ENCODE peak calls at places on chromosomes 16 and 17, in eight cellular contexts. R is right lobe of liver, G is cardiac muscle cell, O is upper lobe of right lung, X is PC-9, T is lung, N is DND-41, I is IMR-90. C is an unnamed sample. For H3K9me3 and H3K4me1, the result is how much of the 10 kb centered on the place peaks cover.

GRCh38 chr16:30395992-30396560 is 856 bp downstream of the ZNF48 start:
- DNase-seq in R (no peak), O (no peak), N (no peak), I (no peak), X (no peak), G (peak), T (no peak), C (no peak)

GRCh38 chr17:71987634-71988033 is 133.2 kb upstream of the SOX9 start:
- DNase-seq in G (no peak), X (peak), T (no peak), R (no peak), I (peak), O (no peak), N (no peak), C (no peak)

GRCh38 chr16:55116165-55116894 is 185.7 kb downstream of the IRX5 start:
- DNase-seq in G (no peak), N (no peak), R (no peak), T (no peak), O (no peak), X (no peak), I (peak), C (no peak)

GRCh38 chr16:12456355-12456754 is 347.3 kb downstream of the CPPED1 start:
- DNase-seq in G (no peak), N (no peak), X (no peak), R (no peak), I (no peak), T (no peak), O (no peak), C (no peak)

GRCh38 chr17:76405607-76405966 is 21.2 kb downstream of the SPHK1 start:
- DNase-seq in R (no peak), X (no peak), O (no peak), T (no peak), G (no peak), N (no peak), I (no peak), C (peak)

GRCh38 chr17:19382581-19383444 is 4.2 kb downstream of the MFAP4 start:
- DNase-seq in N (no peak), G (peak), I (no peak), T (no peak), O (no peak), X (no peak), R (no peak), C (no peak)

GRCh38 chr17:6608321-6608720 is 32.2 kb downstream of the KIAA0753 start:
- DNase-seq in G (no peak), T (no peak), X (peak), O (no peak), R (no peak), N (no peak), I (peak), C (no peak)

GRCh38 chr17:48623583-48623982 is 2.6 kb downstream of the HOXB9 start:
- DNase-seq in I (no peak), X (no peak), O (no peak), R (no peak), G (no peak), T (no peak), N (no peak), C (no peak)

GRCh38 chr17:9274119-9274445 is 252.8 kb downstream of the NTN1 start:
- DNase-seq in G (no peak), I (no peak), R (no peak), T (no peak), O (no peak), N (no peak), X (no peak), C (no peak)

GRCh38 chr16:47461598-47462266 is 601 bp downstream of the PHKB start:
- DNase-seq in N (peak), O (no peak), G (peak), T (peak), X (peak), I (peak), R (no peak), C (no peak)

GRCh38 chr17:58319181-58320162 is 9.1 kb downstream of the TSPOAP1 start:
- DNase-seq in O (peak), X (no peak), I (no peak), R (peak), T (no peak), N (no peak), G (no peak), C (peak)

GRCh38 chr16:71479420-71479819 is 9.7 kb downstream of the ZNF19 start:
- DNase-seq in G (peak), X (no peak), N (peak), O (no peak), R (no peak), I (peak), T (no peak), C (no peak)

GRCh38 chr16:48334325-48334724 is 50.9 kb downstream of the SIAH1 start:
- DNase-seq in O (no peak), T (no peak), R (no peak), X (no peak), N (no peak), I (no peak), G (no peak), C (no peak)

GRCh38 chr17:75367312-75367711 is 38.2 kb downstream of the GRB2 start:
- DNase-seq in T (no peak), X (peak), R (no peak), N (no peak), O (no peak), I (peak), G (no peak), C (no peak)

GRCh38 chr17:30443721-30444120 is 33.5 kb upstream of the GOSR1 start:
- DNase-seq in I (no peak), O (no peak), R (no peak), X (no peak), T (no peak), N (no peak), G (no peak), C (no peak)

GRCh38 chr17:80104321-80104955 is 3.1 kb downstream of the GAA start:
- DNase-seq in T (no peak), N (no peak), X (no peak), I (no peak), R (peak), G (peak), O (no peak), C (peak)

GRCh38 chr16:58451263-58451662 is 48.7 kb upstream of the NDRG4 start:
- DNase-seq in R (no peak), O (no peak), T (no peak), I (no peak), N (no peak), G (no peak), X (no peak), C (no peak)

GRCh38 chr17:10739341-10739905 is 9.6 kb upstream of the TMEM220 start:
- DNase-seq in R (no peak), I (no peak), X (no peak), N (no peak), G (no peak), O (no peak), T (no peak), C (no peak)

GRCh38 chr16:88298166-88298881 is 84.4 kb upstream of the ZNF469 start:
- DNase-seq in N (no peak), T (no peak), R (peak), O (no peak), G (peak), I (peak), X (no peak), C (peak)

GRCh38 chr16:31216552-31217530 is at the start of gene PYDC1:
- DNase-seq in G (no peak), R (peak), I (no peak), O (no peak), X (no peak), T (no peak), N (no peak), C (no peak)

GRCh38 chr17:30550512-30551273 is 73.5 kb downstream of the GOSR1 start:
- DNase-seq in G (peak), N (peak), I (peak), T (no peak), O (no peak), R (no peak), X (peak), C (no peak)

GRCh38 chr16:81480856-81481821 is 36.5 kb downstream of the CMIP start:
- DNase-seq in X (no peak), R (peak), O (peak), N (no peak), T (peak), I (peak), G (peak), C (peak)

GRCh38 chr17:60077672-60078519 is 825 bp downstream of the HEATR6 start:
- DNase-seq in G (peak), R (no peak), O (no peak), X (no peak), N (no peak), I (no peak), T (no peak), C (no peak)

GRCh38 chr16:73124097-73124652 is 76.2 kb upstream of the ZFHX3 start:
- DNase-seq in N (no peak), O (no peak), I (peak), X (no peak), R (no peak), G (peak), T (no peak), C (no peak)

GRCh38 chr16:24499193-24499814 is 40.1 kb upstream of the RBBP6 start:
- DNase-seq in G (peak), T (no peak), I (peak), O (peak), N (peak), R (no peak), X (no peak), C (no peak)

GRCh38 chr16:85924675-85925074 is 25.7 kb downstream of the IRF8 start:
- DNase-seq in O (no peak), G (peak), I (no peak), R (peak), T (no peak), X (no peak), N (no peak), C (no peak)

GRCh38 chr17:11372692-11373091 is 131.7 kb downstream of the SHISA6 start:
- DNase-seq in G (no peak), T (no peak), R (no peak), O (no peak), N (no peak), X (no peak), I (no peak), C (no peak)

GRCh38 chr16:84190731-84191388 is at the start of gene ADAD2:
- DNase-seq in O (no peak), G (no peak), N (peak), R (no peak), T (no peak), X (no peak), I (no peak), C (no peak)

GRCh38 chr16:10036951-10037350 is 145.3 kb downstream of the GRIN2A start:
- DNase-seq in G (no peak), X (no peak), T (no peak), R (no peak), N (no peak), I (no peak), O (no peak), C (no peak)

GRCh38 chr17:64128787-64129514 is 993 bp downstream of the ERN1 start:
- DNase-seq in T (no peak), O (no peak), R (no peak), N (peak), X (no peak), I (no peak), G (peak), C (no peak)

GRCh38 chr17:83007504-83008475 is 71.6 kb upstream of the METRNL start:
- DNase-seq in O (no peak), T (no peak), G (no peak), X (no peak), I (no peak), N (no peak), R (no peak), C (no peak)

GRCh38 chr17:2354311-2354710 is 17.0 kb downstream of the SGSM2 start:
- DNase-seq in T (no peak), I (no peak), X (no peak), O (no peak), N (no peak), R (no peak), G (no peak), C (no peak)

GRCh38 chr16:11029948-11030347 is 85.6 kb downstream of the CLEC16A start:
- DNase-seq in T (no peak), N (no peak), O (no peak), R (no peak), I (peak), G (peak), X (no peak), C (no peak)

GRCh38 chr17:5800646-5801045 is 216.3 kb upstream of the NLRP1 start:
- DNase-seq in I (no peak), G (no peak), T (no peak), R (no peak), O (no peak), N (no peak), X (no peak), C (no peak)

GRCh38 chr17:70365098-70365583 is 195.8 kb downstream of the KCNJ2 start:
- DNase-seq in I (peak), T (no peak), R (no peak), X (no peak), O (no peak), N (no peak), G (peak), C (no peak)

GRCh38 chr16:77211880-77212735 is 12.9 kb downstream of the SYCE1L start:
- DNase-seq in O (peak), R (peak), N (no peak), T (peak), G (peak), I (no peak), X (no peak), C (peak)
- H3K4me3 ChIP-seq in O (peak), R (peak), N (no peak), T (peak), G (peak), I (peak), X (peak), C (peak)

GRCh38 chr17:28267720-28268609 is 51.0 kb upstream of the TMEM97 start:
- DNase-seq in X (no peak), G (no peak), T (no peak), I (no peak), O (no peak), N (no peak), R (no peak), C (no peak)
- H3K9me3 ChIP-seq in X (under half), G (under half), T (under half), I (under half), O (under half), N (under half), R (under half), C (under half)

GRCh38 chr16:2157480-2158261 is 2.1 kb downstream of the TRAF7 start:
- DNase-seq in G (no peak), R (peak), X (no peak), I (no peak), N (no peak), O (no peak), T (no peak), C (no peak)

GRCh38 chr16:2156849-2157224 is 1.3 kb downstream of the TRAF7 start:
- DNase-seq in T (no peak), N (no peak), G (no peak), X (no peak), I (no peak), O (no peak), R (no peak), C (no peak)

GRCh38 chr16:2154533-2155090 is 970 bp upstream of the TRAF7 start:
- DNase-seq in G (no peak), I (no peak), N (no peak), T (no peak), X (no peak), O (no peak), R (peak), C (no peak)

GRCh38 chr16:2155091-2156024 is at the start of gene TRAF7:
- DNase-seq in T (peak), O (peak), I (peak), R (peak), G (peak), N (peak), X (peak), C (peak)

GRCh38 chr16:2156025-2156848 is 655 bp downstream of the TRAF7 start:
- DNase-seq in O (no peak), T (no peak), G (peak), R (no peak), I (peak), N (peak), X (no peak), C (no peak)
- H3K4me1 ChIP-seq in O (half or more), T (under half), G (under half), R (half or more), I (under half), N (half or more), X (under half), C (half or more)

GRCh38 chr17:29242051-29242450 is 4.6 kb upstream of the CRYBA1 start:
- DNase-seq in X (no peak), G (no peak), O (no peak), N (no peak), R (no peak), I (no peak), T (no peak), C (no peak)

GRCh38 chr17:29243792-29244191 is 2.9 kb upstream of the CRYBA1 start:
- DNase-seq in R (no peak), N (peak), X (no peak), O (no peak), G (no peak), I (peak), T (no peak), C (no peak)

GRCh38 chr17:29240477-29240876 is 6.2 kb upstream of the CRYBA1 start:
- DNase-seq in T (no peak), O (no peak), I (peak), N (no peak), G (no peak), R (no peak), X (no peak), C (no peak)

GRCh38 chr17:29241015-29241963 is 5.4 kb upstream of the CRYBA1 start:
- DNase-seq in O (no peak), X (peak), T (peak), I (peak), N (no peak), R (no peak), G (peak), C (peak)

GRCh38 chr17:29242790-29243189 is 3.9 kb upstream of the CRYBA1 start:
- DNase-seq in R (no peak), O (no peak), G (no peak), I (no peak), X (no peak), N (no peak), T (no peak), C (no peak)
- H3K4me3 ChIP-seq in R (no peak), O (no peak), G (no peak), I (no peak), X (no peak), N (no peak), T (no peak), C (no peak)

DNA sequence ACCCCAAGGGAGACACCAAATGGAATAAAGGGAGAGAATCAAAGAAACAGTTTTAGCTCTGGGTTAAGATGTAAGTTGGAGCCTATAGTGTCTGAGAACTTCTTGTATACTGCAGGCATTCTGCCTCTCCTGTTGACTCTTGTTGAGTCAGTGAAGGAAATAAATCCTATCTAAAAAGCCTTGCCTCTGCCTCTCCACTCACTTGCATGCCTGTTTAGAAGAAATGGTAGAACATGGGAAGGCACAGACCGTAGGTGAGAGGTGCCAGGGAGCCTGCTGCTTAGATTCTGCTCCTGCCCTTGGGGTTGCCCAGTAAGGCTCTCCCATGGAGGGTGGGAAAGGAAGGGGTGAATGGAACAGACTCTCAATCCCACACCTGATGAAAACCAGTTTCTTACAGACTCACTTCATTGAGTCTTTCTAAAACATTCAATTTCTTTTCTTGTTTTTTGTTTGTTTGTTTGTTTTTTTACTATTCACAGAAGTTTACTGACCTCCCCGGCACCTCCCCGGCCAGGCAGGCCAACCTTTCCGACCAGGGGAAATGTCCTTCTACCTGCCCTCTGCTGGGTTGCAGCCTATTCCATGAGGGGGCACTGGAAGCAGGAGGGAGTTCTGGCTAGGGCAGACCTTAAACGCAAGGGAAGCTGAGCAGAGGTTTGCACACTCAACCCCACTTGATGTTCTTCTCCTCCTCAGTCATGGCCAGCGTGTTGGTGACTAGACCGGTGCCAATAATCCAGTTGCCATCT is 211.7 kb upstream of the WSB1 start:
- DNase-seq in O (no peak), I (no peak), R (no peak), T (no peak), X (no peak), G (no peak), N (no peak), C (no peak)
- H3K9me3 ChIP-seq in O (under half), I (under half), R (under half), T (under half), X (under half), G (under half), N (under half), C (under half)

GRCh38 chr16:4372315-4372577 is 598 bp downstream of the VASN start:
- DNase-seq in G (no peak), X (no peak), N (no peak), O (no peak), I (no peak), T (no peak), R (no peak), C (no peak)
- H3K4me1 ChIP-seq in G (under half), X (half or more), N (under half), O (half or more), I (under half), T (under half), R (under half), C (under half)

C was measured in psoas muscle.